ENCODE peak calls at places on chromosome 5, in eight cellular contexts. One of them, this sample, is unnamed.

GRCh38 chr5:111680737-111681413 is 76.1 kb downstream of the NREP start:
- DNase-seq in H1: no peak
- DNase-seq in GM23338: no peak
- DNase-seq in prostate gland: peak
- DNase-seq in transverse colon: peak
- DNase-seq in sigmoid colon: peak
- DNase-seq in SK-N-SH: peak
- DNase-seq in endothelial cell of umbilical vein: peak
- DNase-seq in this sample: no peak

GRCh38 chr5:150020249-150020648 is 19.7 kb downstream of the HMGXB3 start:
- DNase-seq in H1: no peak
- DNase-seq in GM23338: no peak
- DNase-seq in prostate gland: no peak
- DNase-seq in transverse colon: no peak
- DNase-seq in sigmoid colon: no peak
- DNase-seq in SK-N-SH: no peak
- DNase-seq in endothelial cell of umbilical vein: no peak
- DNase-seq in this sample: no peak

GRCh38 chr5:140221697-140222223 is 46.8 kb downstream of the CYSTM1 start:
- DNase-seq in H1: no peak
- DNase-seq in GM23338: no peak
- DNase-seq in prostate gland: no peak
- DNase-seq in transverse colon: no peak
- DNase-seq in sigmoid colon: no peak
- DNase-seq in SK-N-SH: no peak
- DNase-seq in endothelial cell of umbilical vein: peak
- DNase-seq in this sample: no peak

GRCh38 chr5:119389288-119390065 is 33.7 kb downstream of the TNFAIP8 start:
- DNase-seq in H1: no peak
- DNase-seq in GM23338: no peak
- DNase-seq in prostate gland: no peak
- DNase-seq in transverse colon: no peak
- DNase-seq in sigmoid colon: no peak
- DNase-seq in SK-N-SH: no peak
- DNase-seq in endothelial cell of umbilical vein: no peak
- DNase-seq in this sample: no peak

GRCh38 chr5:156515121-156515520 is 188.2 kb downstream of the SGCD start:
- DNase-seq in H1: no peak
- DNase-seq in GM23338: no peak
- DNase-seq in prostate gland: no peak
- DNase-seq in transverse colon: no peak
- DNase-seq in sigmoid colon: no peak
- DNase-seq in SK-N-SH: no peak
- DNase-seq in endothelial cell of umbilical vein: no peak
- DNase-seq in this sample: no peak

GRCh38 chr5:20129491-20129890 is 141.5 kb upstream of the CDH18 start:
- DNase-seq in H1: no peak
- DNase-seq in GM23338: no peak
- DNase-seq in prostate gland: no peak
- DNase-seq in transverse colon: no peak
- DNase-seq in sigmoid colon: no peak
- DNase-seq in SK-N-SH: no peak
- DNase-seq in endothelial cell of umbilical vein: no peak
- DNase-seq in this sample: no peak

GRCh38 chr5:89374144-89374784 is 491.3 kb upstream of the MEF2C start:
- DNase-seq in H1: no peak
- DNase-seq in GM23338: no peak
- DNase-seq in prostate gland: no peak
- DNase-seq in transverse colon: peak
- DNase-seq in sigmoid colon: no peak
- DNase-seq in SK-N-SH: no peak
- DNase-seq in endothelial cell of umbilical vein: no peak
- DNase-seq in this sample: no peak

GRCh38 chr5:94468531-94468930 is 149.9 kb downstream of the KIAA0825 start:
- DNase-seq in H1: no peak
- DNase-seq in GM23338: no peak
- DNase-seq in prostate gland: no peak
- DNase-seq in transverse colon: no peak
- DNase-seq in sigmoid colon: no peak
- DNase-seq in SK-N-SH: no peak
- DNase-seq in endothelial cell of umbilical vein: no peak
- DNase-seq in this sample: no peak

GRCh38 chr5:88825782-88826110 is 57.2 kb downstream of the MEF2C start:
- DNase-seq in H1: no peak
- DNase-seq in GM23338: no peak
- DNase-seq in prostate gland: no peak
- DNase-seq in transverse colon: no peak
- DNase-seq in sigmoid colon: no peak
- DNase-seq in SK-N-SH: no peak
- DNase-seq in endothelial cell of umbilical vein: peak
- DNase-seq in this sample: no peak

GRCh38 chr5:171422902-171423663 is 3.6 kb downstream of the FGF18 start:
- DNase-seq in H1: no peak
- DNase-seq in GM23338: peak
- DNase-seq in prostate gland: no peak
- DNase-seq in transverse colon: no peak
- DNase-seq in sigmoid colon: no peak
- DNase-seq in SK-N-SH: peak
- DNase-seq in endothelial cell of umbilical vein: no peak
- DNase-seq in this sample: no peak

GRCh38 chr5:167634432-167634831 is 657.0 kb upstream of the WWC1 start:
- DNase-seq in H1: no peak
- DNase-seq in GM23338: no peak
- DNase-seq in prostate gland: no peak
- DNase-seq in transverse colon: no peak
- DNase-seq in sigmoid colon: no peak
- DNase-seq in SK-N-SH: no peak
- DNase-seq in endothelial cell of umbilical vein: no peak
- DNase-seq in this sample: no peak

GRCh38 chr5:94471496-94471895 is 146.9 kb downstream of the KIAA0825 start:
- DNase-seq in H1: no peak
- DNase-seq in GM23338: no peak
- DNase-seq in prostate gland: no peak
- DNase-seq in transverse colon: no peak
- DNase-seq in sigmoid colon: no peak
- DNase-seq in SK-N-SH: peak
- DNase-seq in endothelial cell of umbilical vein: peak
- DNase-seq in this sample: no peak

GRCh38 chr5:148639081-148639480 is 15.2 kb downstream of the HTR4 start:
- DNase-seq in H1: no peak
- DNase-seq in GM23338: no peak
- DNase-seq in prostate gland: no peak
- DNase-seq in transverse colon: no peak
- DNase-seq in sigmoid colon: no peak
- DNase-seq in SK-N-SH: no peak
- DNase-seq in endothelial cell of umbilical vein: no peak
- DNase-seq in this sample: no peak

GRCh38 chr5:118326496-118327045 is 661.8 kb downstream of the DTWD2 start:
- DNase-seq in H1: no peak
- DNase-seq in GM23338: no peak
- DNase-seq in prostate gland: no peak
- DNase-seq in transverse colon: no peak
- DNase-seq in sigmoid colon: no peak
- DNase-seq in SK-N-SH: no peak
- DNase-seq in endothelial cell of umbilical vein: no peak
- DNase-seq in this sample: no peak

GRCh38 chr5:134026521-134027202 is 21.9 kb upstream of the VDAC1 start:
- DNase-seq in H1: peak
- DNase-seq in GM23338: peak
- DNase-seq in prostate gland: peak
- DNase-seq in transverse colon: peak
- DNase-seq in sigmoid colon: no peak
- DNase-seq in SK-N-SH: peak
- DNase-seq in endothelial cell of umbilical vein: peak
- DNase-seq in this sample: peak

GRCh38 chr5:43073597-43074546 is 33.8 kb upstream of the ANXA2R start:
- DNase-seq in H1: no peak
- DNase-seq in GM23338: peak
- DNase-seq in prostate gland: no peak
- DNase-seq in transverse colon: peak
- DNase-seq in sigmoid colon: no peak
- DNase-seq in SK-N-SH: peak
- DNase-seq in endothelial cell of umbilical vein: peak
- DNase-seq in this sample: no peak

GRCh38 chr5:141913560-141913959 is 10.1 kb upstream of the DELE1 start:
- DNase-seq in H1: no peak
- DNase-seq in GM23338: peak
- DNase-seq in prostate gland: no peak
- DNase-seq in transverse colon: no peak
- DNase-seq in sigmoid colon: no peak
- DNase-seq in SK-N-SH: no peak
- DNase-seq in endothelial cell of umbilical vein: no peak
- DNase-seq in this sample: no peak
- TF ChIP-seq CTCF in H1: no peak
- TF ChIP-seq CTCF in GM23338: no peak
- TF ChIP-seq CTCF in prostate gland: no peak
- TF ChIP-seq CTCF in transverse colon: no peak
- TF ChIP-seq CTCF in sigmoid colon: no peak
- TF ChIP-seq CTCF in SK-N-SH: no peak
- TF ChIP-seq CTCF in endothelial cell of umbilical vein: no peak
- TF ChIP-seq CTCF in this sample: no peak

GRCh38 chr5:143707797-143708196 is 104.2 kb upstream of the HMHB1 start:
- DNase-seq in H1: no peak
- DNase-seq in GM23338: no peak
- DNase-seq in prostate gland: no peak
- DNase-seq in transverse colon: no peak
- DNase-seq in sigmoid colon: no peak
- DNase-seq in SK-N-SH: no peak
- DNase-seq in endothelial cell of umbilical vein: no peak
- DNase-seq in this sample: no peak

GRCh38 chr5:143708672-143709071 is 103.3 kb upstream of the HMHB1 start:
- DNase-seq in H1: no peak
- DNase-seq in GM23338: no peak
- DNase-seq in prostate gland: no peak
- DNase-seq in transverse colon: no peak
- DNase-seq in sigmoid colon: no peak
- DNase-seq in SK-N-SH: no peak
- DNase-seq in endothelial cell of umbilical vein: no peak
- DNase-seq in this sample: no peak

GRCh38 chr5:143701476-143701875 is 110.5 kb upstream of the HMHB1 start:
- DNase-seq in H1: no peak
- DNase-seq in GM23338: no peak
- DNase-seq in prostate gland: no peak
- DNase-seq in transverse colon: no peak
- DNase-seq in sigmoid colon: no peak
- DNase-seq in SK-N-SH: no peak
- DNase-seq in endothelial cell of umbilical vein: no peak
- DNase-seq in this sample: no peak

GRCh38 chr5:143703659-143704058 is 108.3 kb upstream of the HMHB1 start:
- DNase-seq in H1: no peak
- DNase-seq in GM23338: no peak
- DNase-seq in prostate gland: no peak
- DNase-seq in transverse colon: no peak
- DNase-seq in sigmoid colon: no peak
- DNase-seq in SK-N-SH: no peak
- DNase-seq in endothelial cell of umbilical vein: no peak
- DNase-seq in this sample: no peak

DNA sequence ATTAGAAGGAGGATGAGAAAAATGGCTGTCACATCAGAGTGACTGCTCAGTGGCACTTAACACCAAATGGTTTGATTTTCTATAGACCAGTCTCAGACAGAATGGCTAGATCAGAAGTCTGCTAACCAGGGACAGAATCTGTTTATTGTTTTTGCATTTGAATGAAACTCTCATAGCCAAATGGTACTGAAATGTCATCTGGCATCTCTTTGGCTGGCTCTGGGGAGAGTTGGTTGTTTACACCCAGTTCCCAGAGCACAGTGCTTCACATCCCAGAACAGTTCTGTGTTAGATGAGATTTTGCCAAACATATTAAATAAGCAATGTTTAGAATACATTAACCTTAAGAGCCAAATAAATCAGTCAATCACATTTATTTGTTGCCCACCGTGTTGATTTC is 106.5 kb upstream of the HMHB1 start:
- DNase-seq in H1: no peak
- DNase-seq in GM23338: no peak
- DNase-seq in prostate gland: no peak
- DNase-seq in transverse colon: no peak
- DNase-seq in sigmoid colon: no peak
- DNase-seq in SK-N-SH: no peak
- DNase-seq in endothelial cell of umbilical vein: no peak
- DNase-seq in this sample: no peak
- TF ChIP-seq POLR2AphosphoS5 in H1: no peak
- TF ChIP-seq POLR2AphosphoS5 in GM23338: no peak
- TF ChIP-seq POLR2AphosphoS5 in prostate gland: no peak
- TF ChIP-seq POLR2AphosphoS5 in transverse colon: no peak
- TF ChIP-seq POLR2AphosphoS5 in sigmoid colon: no peak
- TF ChIP-seq POLR2AphosphoS5 in SK-N-SH: no peak
- TF ChIP-seq POLR2AphosphoS5 in endothelial cell of umbilical vein: no peak
- TF ChIP-seq POLR2AphosphoS5 in this sample: no peak

DNA sequence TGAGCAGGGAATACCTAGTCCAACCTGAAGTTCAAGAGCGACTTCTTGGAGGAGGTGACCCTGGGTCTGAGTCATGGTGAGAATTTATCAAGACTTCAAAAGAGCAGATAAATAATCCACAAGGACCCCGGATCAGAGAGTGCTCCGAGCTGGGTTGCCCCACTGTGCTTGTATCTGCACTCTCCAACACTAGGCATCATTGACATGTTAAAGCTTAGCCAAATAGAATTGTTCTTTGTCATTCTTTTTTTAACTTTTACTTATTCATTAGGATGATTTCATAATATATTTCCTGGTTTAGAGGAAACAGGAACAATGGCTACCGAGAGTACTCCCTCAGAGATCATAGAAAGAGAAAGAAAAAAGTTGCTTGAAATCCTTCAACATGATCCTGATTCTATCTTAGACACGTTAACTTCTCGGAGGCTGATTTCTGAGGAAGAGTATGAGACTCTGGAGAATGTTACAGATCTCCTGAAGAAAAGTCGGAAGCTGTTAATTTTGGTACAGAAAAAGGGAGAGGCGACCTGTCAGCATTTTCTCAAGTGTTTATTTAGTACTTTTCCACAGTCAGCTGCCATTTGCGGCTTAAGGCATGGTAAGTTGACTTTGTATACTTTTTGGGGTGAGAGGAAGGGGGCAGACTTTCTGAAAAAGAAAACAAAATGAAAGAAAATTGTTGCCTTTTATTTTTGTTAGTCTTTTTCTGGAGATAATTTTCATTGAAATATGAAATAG is at the start of gene CARD6:
- DNase-seq in H1: no peak
- DNase-seq in GM23338: no peak
- DNase-seq in prostate gland: no peak
- DNase-seq in transverse colon: no peak
- DNase-seq in sigmoid colon: no peak
- DNase-seq in SK-N-SH: no peak
- DNase-seq in endothelial cell of umbilical vein: peak
- DNase-seq in this sample: no peak
- TF ChIP-seq CTCF in H1: no peak
- TF ChIP-seq CTCF in GM23338: no peak
- TF ChIP-seq CTCF in prostate gland: no peak
- TF ChIP-seq CTCF in transverse colon: no peak
- TF ChIP-seq CTCF in sigmoid colon: no peak
- TF ChIP-seq CTCF in SK-N-SH: no peak
- TF ChIP-seq CTCF in endothelial cell of umbilical vein: no peak
- TF ChIP-seq CTCF in this sample: no peak

DNA sequence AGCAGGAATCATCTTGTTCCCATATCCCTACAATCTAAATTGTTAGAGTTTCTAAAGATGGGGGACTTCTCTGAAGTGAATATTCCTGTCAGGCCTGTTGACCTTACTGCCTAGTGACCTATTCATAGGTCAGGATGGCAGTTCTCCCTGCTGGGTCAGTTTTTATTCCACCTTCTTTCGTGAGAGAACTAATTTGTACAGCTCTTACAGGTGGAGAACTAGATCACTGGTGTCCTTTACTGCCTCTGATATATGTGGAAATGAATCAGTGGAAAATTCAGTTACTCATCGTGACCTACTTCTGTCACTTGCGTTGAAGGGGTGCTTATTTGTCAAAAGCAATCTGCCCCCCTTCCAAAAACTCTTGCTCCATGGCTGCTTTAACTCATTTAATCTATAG is 164.9 kb downstream of the CD180 start:
- DNase-seq in H1: no peak
- DNase-seq in GM23338: no peak
- DNase-seq in prostate gland: no peak
- DNase-seq in transverse colon: no peak
- DNase-seq in sigmoid colon: no peak
- DNase-seq in SK-N-SH: no peak
- DNase-seq in endothelial cell of umbilical vein: no peak
- DNase-seq in this sample: no peak
- TF ChIP-seq POLR2AphosphoS5 in H1: no peak
- TF ChIP-seq POLR2AphosphoS5 in GM23338: no peak
- TF ChIP-seq POLR2AphosphoS5 in prostate gland: no peak
- TF ChIP-seq POLR2AphosphoS5 in transverse colon: peak
- TF ChIP-seq POLR2AphosphoS5 in sigmoid colon: peak
- TF ChIP-seq POLR2AphosphoS5 in SK-N-SH: no peak
- TF ChIP-seq POLR2AphosphoS5 in endothelial cell of umbilical vein: no peak
- TF ChIP-seq POLR2AphosphoS5 in this sample: no peak

This sample was measured in breast epithelium.